ENCODE peak calls at places on chromosome 10, in eight cellular contexts. T is esophagus squamous epithelium, R is lung, S is fibroblast of lung, N is PC-3, P is H1, L is testis, Z is adipocyte. K is an unnamed sample.

GRCh38 chr10:91210014-91210413 is 10.4 kb upstream of the PCGF5 start:
- DNase-seq in T (no peak), R (no peak), S (no peak), N (no peak), P (no peak), L (no peak), Z (no peak), K (no peak)

GRCh38 chr10:29635711-29636144 is 957 bp upstream of the SVIL start:
- DNase-seq in T (no peak), R (no peak), S (peak; percentile 60), N (no peak), P (no peak), L (no peak), Z (peak; percentile 56), K (peak; percentile 87)

GRCh38 chr10:50990568-50991495 is 83.5 kb upstream of the PRKG1 start:
- DNase-seq in T (no peak), R (peak; percentile 46), S (peak; percentile 73), N (peak; percentile 87), P (peak; percentile 63), L (peak; percentile 67), Z (peak; percentile 89), K (peak; percentile 90)

GRCh38 chr10:78432582-78432981 is 398.9 kb downstream of the RPS24 start:
- DNase-seq in T (no peak), R (no peak), S (no peak), N (peak; percentile 69), P (no peak), L (peak; percentile 49), Z (peak; percentile 17), K (peak; percentile 47)

GRCh38 chr10:3065622-3066021 is 1.7 kb upstream of the PFKP start:
- DNase-seq in T (no peak), R (no peak), S (no peak), N (no peak), P (no peak), L (no peak), Z (no peak), K (peak; percentile 72)

GRCh38 chr10:113007343-113007771 is 57.3 kb downstream of the TCF7L2 start:
- DNase-seq in T (no peak), R (no peak), S (no peak), N (no peak), P (no peak), L (no peak), Z (no peak), K (no peak)

GRCh38 chr10:47058961-47059391 is 147.7 kb downstream of the PTPN20 start:
- DNase-seq in T (no peak), R (no peak), S (peak; percentile 16), N (no peak), P (no peak), L (no peak), Z (peak; percentile 63), K (no peak)

GRCh38 chr10:49366460-49366859 is 29.4 kb downstream of the DRGX start:
- DNase-seq in T (no peak), R (no peak), S (no peak), N (no peak), P (no peak), L (no peak), Z (no peak), K (no peak)

GRCh38 chr10:49426490-49427360 is 30.8 kb upstream of the DRGX start:
- DNase-seq in T (no peak), R (no peak), S (no peak), N (no peak), P (no peak), L (no peak), Z (no peak), K (no peak)

GRCh38 chr10:87550741-87551140 is 46.0 kb downstream of the MINPP1 start:
- DNase-seq in T (no peak), R (no peak), S (peak; percentile 84), N (no peak), P (no peak), L (no peak), Z (no peak), K (peak; percentile 43)

GRCh38 chr10:34964166-34964800 is 125.9 kb downstream of the CUL2 start:
- DNase-seq in T (no peak), R (no peak), S (no peak), N (no peak), P (no peak), L (no peak), Z (no peak), K (no peak)

GRCh38 chr10:117511601-117512390 is 30.8 kb upstream of the EMX2 start:
- DNase-seq in T (no peak), R (no peak), S (no peak), N (no peak), P (peak; percentile 38), L (no peak), Z (no peak), K (no peak)

GRCh38 chr10:59167512-59167911 is 8.9 kb upstream of the PHYHIPL start:
- DNase-seq in T (no peak), R (no peak), S (no peak), N (no peak), P (no peak), L (no peak), Z (no peak), K (no peak)

GRCh38 chr10:100009283-100009792 is 409 bp downstream of the DNMBP start:
- DNase-seq in T (no peak), R (no peak), S (no peak), N (no peak), P (no peak), L (peak; percentile 74), Z (peak; percentile 89), K (no peak)
- H3K4me3 ChIP-seq in T (peak overlapping the region; percentile 80), R (peak overlapping the region; percentile 88), S (peak overlapping the region; percentile 99), N (peak overlapping the region; percentile 91), P (peak overlapping the region; percentile 50), L (peak overlapping the region; percentile 87), Z (peak overlapping the region; percentile 99), K (peak overlapping the region; percentile 75)

GRCh38 chr10:22325948-22326702 is 5.2 kb downstream of the BMI1 start:
- DNase-seq in T (no peak), R (no peak), S (no peak), N (peak; percentile 7), P (no peak), L (peak; percentile 43), Z (no peak), K (no peak)
- H3K27me3 ChIP-seq in T (peaks cover 6% of the 10 kb centered on the region), R (no peaks in the 10 kb centered on the region), S (peaks cover 20% of the 10 kb centered on the region), N (no peaks in the 10 kb centered on the region), P (peaks cover 51% of the 10 kb centered on the region), L (no peaks in the 10 kb centered on the region), Z (no peaks in the 10 kb centered on the region), K (peaks cover 62% of the 10 kb centered on the region)

GRCh38 chr10:96596422-96597407 is 9.9 kb upstream of the TM9SF3 start:
- DNase-seq in T (no peak), R (no peak), S (no peak), N (peak; percentile 35), P (no peak), L (no peak), Z (no peak), K (no peak)

GRCh38 chr10:96600337-96600736 is 13.5 kb upstream of the TM9SF3 start:
- DNase-seq in T (no peak), R (no peak), S (no peak), N (no peak), P (no peak), L (no peak), Z (no peak), K (no peak)

GRCh38 chr10:96595741-96596140 is 8.9 kb upstream of the TM9SF3 start:
- DNase-seq in T (no peak), R (no peak), S (no peak), N (no peak), P (no peak), L (no peak), Z (no peak), K (no peak)

GRCh38 chr10:96598841-96599240 is 12.0 kb upstream of the TM9SF3 start:
- DNase-seq in T (no peak), R (no peak), S (no peak), N (no peak), P (no peak), L (no peak), Z (no peak), K (no peak)
- H3K4me1 ChIP-seq in T (no peaks in the 10 kb centered on the region), R (no peaks in the 10 kb centered on the region), S (no peaks in the 10 kb centered on the region), N (peaks cover 7% of the 10 kb centered on the region), P (no peaks in the 10 kb centered on the region), L (no peaks in the 10 kb centered on the region), Z (no peaks in the 10 kb centered on the region), K (no peaks in the 10 kb centered on the region)

GRCh38 chr10:44297963-44298362 is 86.9 kb downstream of the CXCL12 start:
- DNase-seq in T (no peak), R (no peak), S (no peak), N (no peak), P (no peak), L (no peak), Z (no peak), K (no peak)
- H3K4me3 ChIP-seq in T (no peak overlapping the region), R (no peak overlapping the region), S (no peak overlapping the region), N (no peak overlapping the region), P (no peak overlapping the region), L (no peak overlapping the region), Z (no peak overlapping the region), K (no peak overlapping the region)

GRCh38 chr10:110210663-110211454 is 3.5 kb downstream of the MXI1 start:
- DNase-seq in T (peak; percentile 65), R (peak; percentile 96), S (peak; percentile 97), N (peak; percentile 95), P (peak; percentile 97), L (peak; percentile 99), Z (peak; percentile 99), K (peak; percentile 99)
- H3K27me3 ChIP-seq in T (no peaks in the 10 kb centered on the region), R (no peaks in the 10 kb centered on the region), S (peaks cover 4% of the 10 kb centered on the region), N (no peaks in the 10 kb centered on the region), P (peaks cover 56% of the 10 kb centered on the region), L (no peaks in the 10 kb centered on the region), Z (no peaks in the 10 kb centered on the region), K (no peaks in the 10 kb centered on the region)